ENCODE peak calls at places on chromosomes 4 and X, in ten cellular contexts. Z is cardiac muscle cell, B is SK-N-SH, G is thyroid gland, X is AG10803, V is skeletal muscle cell, A is IMR-90, L is PC-3, Y is lower leg skin, N is mesenchymal stem cell. T is an unnamed sample.

GRCh38 chr4:108272566-108272965 is 103.8 kb upstream of the LEF1 start:
- DNase-seq in A (peak; percentile 70), N (peak; percentile 87), L (peak; percentile 12), Y (no peak), B (no peak), G (no peak), V (peak; percentile 13), X (peak; percentile 3), Z (no peak), T (no peak)

GRCh38 chrX:19904778-19905367 is 17.5 kb upstream of the SH3KBP1 start:
- DNase-seq in B (peak; percentile 59), N (peak; percentile 45), G (peak; percentile 25), A (peak; percentile 63), Y (no peak), X (peak; percentile 61), Z (peak; percentile 39), V (no peak), L (peak; percentile 84), T (no peak)

GRCh38 chr4:24274401-24275035 is 309.8 kb downstream of the DHX15 start:
- DNase-seq in V (peak; percentile 63), N (no peak), A (peak; percentile 86), G (no peak), Y (no peak), B (no peak), L (peak; percentile 1), X (peak; percentile 11), Z (no peak), T (no peak)

GRCh38 chr4:182748283-182748682 is 168.9 kb downstream of the DCTD start:
- DNase-seq in X (no peak), A (no peak), Y (no peak), V (no peak), Z (no peak), N (no peak), B (no peak), L (no peak), G (no peak), T (no peak)

GRCh38 chr4:21134994-21135393 is 434.7 kb downstream of the PACRGL start:
- DNase-seq in V (no peak), N (peak; percentile 35), X (peak; percentile 3), Y (no peak), A (no peak), B (peak; percentile 38), Z (peak; percentile 5), L (peak; percentile 44), G (no peak), T (no peak)

GRCh38 chr4:56655209-56655626 is 25.9 kb downstream of the HOPX start:
- DNase-seq in Z (peak; percentile 37), V (no peak), B (peak; percentile 77), N (peak; percentile 59), Y (no peak), A (peak; percentile 12), X (no peak), G (peak; percentile 55), L (peak; percentile 14), T (no peak)

GRCh38 chr4:61204353-61204752 is 4.2 kb downstream of the ADGRL3 start:
- DNase-seq in L (peak; percentile 86), G (no peak), A (peak; percentile 52), B (no peak), V (peak; percentile 41), Y (no peak), Z (peak; percentile 21), X (no peak), N (peak; percentile 41), T (no peak)

GRCh38 chrX:667360-667759 is 36.8 kb downstream of the SHOX start:
- DNase-seq in Y (no peak), N (no peak), Z (no peak), L (no peak), A (no peak), G (no peak), X (peak; percentile 60), B (no peak), V (no peak), T (no peak)

GRCh38 chr4:82975792-82976191 is 34.8 kb downstream of the LIN54 start:
- DNase-seq in X (no peak), V (no peak), A (peak; percentile 78), Z (no peak), N (peak; percentile 45), L (no peak), B (no peak), Y (no peak), G (no peak), T (no peak)

GRCh38 chr4:1357356-1358248 is 10.6 kb downstream of the UVSSA start:
- DNase-seq in V (no peak), N (no peak), Z (no peak), X (no peak), B (no peak), L (no peak), G (no peak), Y (no peak), A (no peak), T (no peak)

GRCh38 chr4:94722748-94723147 is 35.0 kb upstream of the BMPR1B start:
- DNase-seq in Y (no peak), B (no peak), Z (no peak), A (no peak), X (no peak), L (no peak), G (no peak), V (no peak), N (no peak), T (no peak)

GRCh38 chr4:38670939-38671593 is 7.1 kb downstream of the KLF3 start:
- DNase-seq in N (no peak), V (no peak), A (no peak), L (peak; percentile 33), B (no peak), G (peak; percentile 35), Z (no peak), Y (no peak), X (no peak), T (no peak)
- H3K4me3 ChIP-seq in N (peak overlapping the region; percentile 35), V (no peak overlapping the region), A (no peak overlapping the region), L (peak overlapping the region; percentile 23), B (no peak overlapping the region), G (no peak overlapping the region), Z (no peak overlapping the region), Y (no peak overlapping the region), X (no peak overlapping the region), T (peak overlapping the region; percentile 15)

DNA sequence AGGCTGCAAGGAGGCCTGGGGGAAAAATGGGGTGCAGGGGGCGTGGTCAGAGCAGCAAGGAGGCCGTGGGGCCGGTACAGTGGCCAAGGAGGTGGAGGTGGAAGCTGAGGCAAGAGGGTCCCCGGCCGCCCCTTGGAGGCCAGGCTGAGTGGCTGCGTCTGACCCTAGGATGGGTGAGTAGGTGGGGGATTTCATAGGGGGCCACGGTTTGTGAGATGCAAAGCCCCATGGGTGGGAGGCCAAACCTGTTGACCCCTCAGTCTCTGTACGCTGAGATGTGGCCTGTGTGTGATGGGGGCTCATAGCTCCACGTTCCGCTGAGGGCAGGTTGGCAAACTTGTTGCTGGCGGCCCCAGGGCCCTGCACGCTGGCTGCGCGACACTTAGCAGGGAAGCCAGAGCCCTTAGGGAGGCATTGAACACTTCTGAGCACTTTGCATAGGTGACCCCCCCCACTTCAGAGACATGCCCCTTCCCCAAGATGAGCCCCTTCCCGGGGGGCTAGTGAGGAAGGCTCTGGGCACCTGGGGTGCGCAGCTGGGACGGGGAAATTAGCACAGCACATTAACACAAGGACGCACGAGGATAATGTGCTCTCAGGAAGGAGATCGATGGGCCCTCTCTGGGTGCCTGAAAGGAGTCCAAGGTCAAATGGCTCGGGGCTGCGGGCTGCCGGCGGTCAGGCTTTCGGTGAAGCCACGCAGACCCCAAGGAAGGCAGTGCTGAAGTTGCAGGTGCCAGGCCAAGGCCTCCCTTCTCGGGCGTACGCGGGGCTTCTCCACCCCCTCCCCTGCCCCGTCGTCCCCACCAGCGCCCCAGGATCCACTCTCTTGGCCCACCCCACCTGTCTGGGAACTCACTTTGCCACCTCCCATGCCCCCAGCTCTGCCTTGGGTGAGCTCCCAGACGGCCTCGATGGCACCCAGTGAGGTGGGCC is 107.4 kb downstream of the HMX1 start:
- DNase-seq in V (no peak), B (no peak), Y (no peak), Z (no peak), L (no peak), G (no peak), A (no peak), X (no peak), N (no peak), T (no peak)
- H3K4me3 ChIP-seq in V (no peak overlapping the region), B (no peak overlapping the region), Y (no peak overlapping the region), Z (no peak overlapping the region), L (no peak overlapping the region), G (no peak overlapping the region), A (no peak overlapping the region), X (no peak overlapping the region), N (no peak overlapping the region), T (no peak overlapping the region)

GRCh38 chr4:140296335-140296753 is 77.1 kb upstream of the SCOC start:
- DNase-seq in V (peak; percentile 71), A (peak; percentile 89), L (peak; percentile 56), G (peak; percentile 22), B (peak; percentile 31), Z (no peak), X (peak; percentile 97), N (peak; percentile 91), Y (peak; percentile 85), T (peak; percentile 30)
- H3K4me3 ChIP-seq in V (no peak overlapping the region), A (no peak overlapping the region), L (peak overlapping the region; percentile 54), G (no peak overlapping the region), B (no peak overlapping the region), Z (no peak overlapping the region), X (peak overlapping the region; percentile 6), N (peak overlapping the region; percentile 61), Y (no peak overlapping the region), T (peak overlapping the region; percentile 18)

GRCh38 chrX:9781941-9782340 is 4.3 kb upstream of the SHROOM2 start:
- DNase-seq in Z (no peak), G (no peak), A (no peak), Y (no peak), L (peak; percentile 34), N (no peak), X (no peak), V (no peak), B (no peak), T (no peak)

GRCh38 chrX:9785944-9786741 is at the start of gene SHROOM2:
- DNase-seq in L (peak; percentile 23), N (peak; percentile 25), G (peak; percentile 47), X (no peak), A (no peak), B (peak; percentile 72), V (no peak), Z (peak; percentile 72), Y (no peak), T (no peak)

GRCh38 chrX:9788908-9789307 is 2.7 kb downstream of the SHROOM2 start:
- DNase-seq in L (peak; percentile 81), G (peak; percentile 65), N (peak; percentile 75), B (no peak), X (no peak), V (no peak), A (peak; percentile 55), Z (no peak), Y (no peak), T (no peak)

GRCh38 chrX:9786839-9787635 is 808 bp downstream of the SHROOM2 start:
- DNase-seq in L (peak; percentile 46), N (peak; percentile 39), Z (peak; percentile 68), G (peak; percentile 35), Y (no peak), V (no peak), X (peak; percentile 1), A (no peak), B (peak; percentile 51), T (no peak)

DNA sequence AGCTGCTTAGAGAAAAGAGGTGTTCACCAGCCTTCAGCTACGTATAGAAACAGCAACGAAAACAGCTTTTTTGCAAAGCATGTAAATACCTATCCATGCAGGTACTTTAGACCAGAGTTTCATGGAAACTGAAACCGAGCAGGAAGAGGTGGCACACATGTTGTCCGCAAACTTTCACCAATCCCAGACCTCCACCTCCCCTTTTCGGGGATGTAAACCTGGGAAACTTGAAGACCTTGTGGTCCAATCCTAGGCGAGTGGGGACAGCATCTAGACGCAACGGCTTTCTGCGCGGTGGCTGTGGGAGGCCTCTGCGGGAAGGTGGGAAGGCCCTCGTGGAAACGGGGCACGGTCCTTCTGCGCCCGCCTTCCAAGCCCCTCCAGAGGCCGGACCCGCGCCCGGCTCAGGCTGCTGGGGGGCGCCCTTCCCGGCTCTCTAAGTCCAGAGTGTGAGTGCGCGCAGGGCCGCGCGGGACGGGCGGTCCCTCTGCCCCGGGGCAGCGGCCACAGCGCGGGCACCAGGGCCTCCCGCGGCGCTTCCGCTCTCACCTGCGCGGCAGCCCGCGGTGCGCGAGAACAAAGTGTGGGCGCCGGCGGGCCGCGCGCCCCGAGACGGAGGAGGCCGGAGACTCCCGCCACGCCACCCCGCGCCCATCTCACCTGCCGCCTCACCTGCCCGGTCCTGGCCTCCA is 831 bp upstream of the SHROOM2 start:
- DNase-seq in L (peak; percentile 4), A (no peak), G (peak; percentile 1), X (no peak), N (no peak), V (no peak), B (peak; percentile 36), Y (no peak), Z (peak; percentile 39), T (no peak)
- H3K4me3 ChIP-seq in L (peak overlapping the region; percentile 70), A (no peak overlapping the region), G (no peak overlapping the region), X (no peak overlapping the region), N (no peak overlapping the region), V (no peak overlapping the region), B (peak overlapping the region; percentile 37), Y (no peak overlapping the region), Z (peak overlapping the region; percentile 89), T (peak overlapping the region; percentile 41)